ENCODE peak calls at places on chromosomes 4 and X, in seven cellular contexts. F is midbrain, O is RPMI7951, U is ovary, R is lower lobe of right lung, E is NCI-H1930, W is ACHN. Z is an unnamed sample.

GRCh38 chrX:72046447-72046846 is 85.3 kb downstream of the RTL5 start:
- DNase-seq in F (no peak), O (peak), U (no peak), R (no peak), E (no peak), W (no peak), Z (no peak)

GRCh38 chr4:52868138-52868537 is 6.0 kb downstream of the RASL11B start:
- DNase-seq in F (peak), O (no peak), U (peak), R (no peak), E (no peak), W (no peak), Z (no peak)

GRCh38 chrX:107729558-107730297 is 45.9 kb downstream of the TSC22D3 start:
- DNase-seq in F (no peak), O (no peak), U (peak), R (no peak), E (no peak), W (no peak), Z (peak)

GRCh38 chrX:47168495-47169073 is 23.6 kb downstream of the RBM10 start:
- DNase-seq in F (no peak), O (no peak), U (no peak), R (no peak), E (no peak), W (no peak), Z (no peak)

GRCh38 chr4:186757696-186758330 is 34.2 kb upstream of the FAT1 start:
- DNase-seq in F (no peak), O (peak), U (no peak), R (no peak), E (no peak), W (no peak), Z (no peak)

GRCh38 chr4:127533028-127533700 is 99.6 kb upstream of the INTU start:
- DNase-seq in F (no peak), O (no peak), U (peak), R (no peak), E (no peak), W (no peak), Z (no peak)

GRCh38 chrX:68681443-68681941 is 34.0 kb downstream of the STARD8 start:
- DNase-seq in F (no peak), O (peak), U (no peak), R (no peak), E (no peak), W (peak), Z (no peak)

GRCh38 chrX:47859686-47860085 is 23.0 kb downstream of the ZNF81 start:
- DNase-seq in F (no peak), O (no peak), U (no peak), R (no peak), E (no peak), W (no peak), Z (no peak)

GRCh38 chr4:51932261-51932660 is 87.9 kb downstream of the LRRC66 start:
- DNase-seq in F (no peak), O (peak), U (no peak), R (no peak), E (no peak), W (peak), Z (peak)

GRCh38 chr4:109589119-109589518 is 29.1 kb downstream of the MCUB start:
- DNase-seq in F (no peak), O (no peak), U (no peak), R (no peak), E (no peak), W (no peak), Z (no peak)

GRCh38 chrX:68249401-68249831 is 183.9 kb downstream of the OPHN1 start:
- DNase-seq in F (peak), O (no peak), U (peak), R (no peak), E (no peak), W (no peak), Z (no peak)

GRCh38 chr4:71201817-71202576 is 136.8 kb upstream of the SLC4A4 start:
- DNase-seq in F (no peak), O (no peak), U (no peak), R (no peak), E (no peak), W (no peak), Z (no peak)

GRCh38 chr4:157075811-157076577 is at the start of gene GLRB:
- DNase-seq in F (peak), O (peak), U (no peak), R (peak), E (no peak), W (peak), Z (no peak)

GRCh38 chr4:82588871-82589270 is 27.1 kb upstream of the TMEM150C start:
- DNase-seq in F (no peak), O (no peak), U (no peak), R (no peak), E (no peak), W (no peak), Z (no peak)

GRCh38 chrX:132636080-132636479 is 147.2 kb upstream of the MBNL3 start:
- DNase-seq in F (no peak), O (no peak), U (no peak), R (no peak), E (no peak), W (peak), Z (no peak)

GRCh38 chr4:130233377-130234047 is 1137.6 kb downstream of the C4orf33 start:
- DNase-seq in F (no peak), O (peak), U (no peak), R (no peak), E (no peak), W (peak), Z (no peak)